ENCODE peak calls at places on chromosomes 16 and 17, in seven cellular contexts. U, M, C, A, K, P and X are unnamed samples.

GRCh38 chr16:68704232-68704867 is 32.7 kb upstream of the CDH1 start:
- DNase-seq in U (peak), M (peak), C (peak), A (peak), K (peak), P (peak), X (peak)

GRCh38 chr17:21043296-21044232 is 753 bp upstream of the USP22 start:
- DNase-seq in U (peak), M (peak), C (peak), A (peak), K (peak), P (peak), X (peak)

GRCh38 chr16:87628940-87629339 is 26.6 kb downstream of the JPH3 start:
- DNase-seq in U (peak), M (no peak), C (no peak), A (no peak), K (no peak), P (peak), X (no peak)

GRCh38 chr17:12302711-12303110 is 282.0 kb downstream of the MAP2K4 start:
- DNase-seq in U (no peak), M (no peak), C (no peak), A (no peak), K (no peak), P (no peak), X (no peak)

GRCh38 chr17:4547118-4547906 is 7.9 kb downstream of the MYBBP1A start:
- DNase-seq in U (no peak), M (no peak), C (no peak), A (no peak), K (peak), P (no peak), X (no peak)

GRCh38 chr16:26644912-26645543 is 421.7 kb upstream of the C16orf82 start:
- DNase-seq in U (no peak), M (no peak), C (no peak), A (no peak), K (no peak), P (no peak), X (no peak)

GRCh38 chr17:9875441-9875840 is 29.6 kb downstream of the RCVRN start:
- DNase-seq in U (no peak), M (no peak), C (no peak), A (no peak), K (no peak), P (peak), X (no peak)

GRCh38 chr16:53743149-53743566 is 39.2 kb downstream of the FTO start:
- DNase-seq in U (no peak), M (no peak), C (peak), A (no peak), K (no peak), P (no peak), X (no peak)

GRCh38 chr17:45828171-45829133 is 16.2 kb upstream of the SPPL2C start:
- DNase-seq in U (no peak), M (no peak), C (no peak), A (no peak), K (no peak), P (no peak), X (no peak)

GRCh38 chr16:50306287-50306686 is 39.9 kb downstream of the ADCY7 start:
- DNase-seq in U (no peak), M (no peak), C (no peak), A (no peak), K (peak), P (no peak), X (no peak)

GRCh38 chr17:8300629-8301242 is 5.5 kb upstream of the SLC25A35 start:
- DNase-seq in U (peak), M (peak), C (peak), A (peak), K (no peak), P (no peak), X (no peak)

GRCh38 chr17:66650490-66650877 is 184.4 kb upstream of the CACNG5 start:
- DNase-seq in U (no peak), M (no peak), C (no peak), A (no peak), K (no peak), P (no peak), X (no peak)

GRCh38 chr17:49343273-49343672 is 18.8 kb downstream of the ZNF652 start:
- DNase-seq in U (no peak), M (no peak), C (no peak), A (no peak), K (no peak), P (no peak), X (no peak)

GRCh38 chr17:28733346-28733745 is 4.8 kb downstream of the NEK8 start:
- DNase-seq in U (no peak), M (no peak), C (no peak), A (no peak), K (no peak), P (no peak), X (no peak)

GRCh38 chr17:28726912-28727726 is 1.1 kb upstream of the TLCD1 start:
- DNase-seq in U (peak), M (peak), C (peak), A (peak), K (peak), P (peak), X (peak)

GRCh38 chr17:28727727-28728363 is 743 bp upstream of the NEK8 start:
- DNase-seq in U (peak), M (peak), C (peak), A (peak), K (peak), P (no peak), X (peak)

GRCh38 chr17:28728364-28729200 is at the start of gene NEK8:
- DNase-seq in U (peak), M (peak), C (peak), A (peak), K (peak), P (no peak), X (peak)

GRCh38 chr17:28729950-28730330 is 1.4 kb downstream of the NEK8 start:
- DNase-seq in U (no peak), M (no peak), C (no peak), A (no peak), K (no peak), P (no peak), X (no peak)
- TF ChIP-seq CTCF in U (no peak), M (no peak), C (no peak), A (no peak), K (no peak), P (no peak), X (no peak)

DNA sequence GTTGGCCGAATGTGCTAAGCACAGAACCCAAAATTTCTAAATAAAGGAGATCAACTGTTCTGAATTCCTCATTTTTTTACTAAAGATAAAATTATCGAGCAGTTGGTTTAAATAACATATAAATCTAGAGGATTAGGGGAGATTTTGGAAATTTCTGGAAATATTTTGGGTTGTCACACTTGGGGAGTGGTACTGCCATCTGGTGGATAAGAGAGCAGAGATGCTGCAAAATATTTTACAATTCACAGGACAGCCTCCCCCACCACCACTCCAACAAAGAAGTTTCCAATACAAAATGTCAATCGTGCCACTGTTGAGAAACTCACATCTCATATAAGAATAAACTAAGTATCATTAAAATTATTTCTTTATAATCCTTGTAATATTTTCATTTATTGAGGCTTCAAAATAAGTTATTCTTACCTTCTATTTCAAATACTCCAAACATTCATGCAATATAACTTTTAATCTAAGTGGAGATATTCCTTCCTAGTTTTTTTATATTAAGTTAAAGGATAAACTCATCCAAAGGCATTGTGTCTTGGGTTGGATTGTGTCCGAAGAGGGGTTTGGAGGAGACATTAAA is 17.0 kb upstream of the ABCA8 start:
- DNase-seq in U (no peak), M (no peak), C (peak), A (no peak), K (no peak), P (no peak), X (no peak)
- TF ChIP-seq CTCF in U (peak), M (peak), C (peak), A (peak), K (no peak), P (peak), X (no peak)

GRCh38 chr16:2213817-2214720 is 571 bp downstream of the PGP start:
- DNase-seq in U (no peak), M (no peak), C (no peak), A (no peak), K (no peak), P (no peak), X (no peak)
- TF ChIP-seq CTCF in U (no peak), M (no peak), C (no peak), A (no peak), K (no peak), P (no peak), X (no peak)

GRCh38 chr17:81260171-81260570 is 21.1 kb downstream of the NDUFAF8 start:
- DNase-seq in U (no peak), M (no peak), C (no peak), A (no peak), K (no peak), P (no peak), X (no peak)
- TF ChIP-seq CTCF in U (no peak), M (no peak), C (no peak), A (no peak), K (no peak), P (no peak), X (no peak)

GRCh38 chr17:42163113-42163512 is 8.3 kb upstream of the RAB5C start:
- DNase-seq in U (no peak), M (no peak), C (peak), A (no peak), K (no peak), P (no peak), X (no peak)
- TF ChIP-seq CTCF in U (no peak), M (peak), C (peak), A (peak), K (no peak), P (peak), X (no peak)

GRCh38 chr17:73430848-73431247 is 119.0 kb upstream of the CDC42EP4 start:
- DNase-seq in U (no peak), M (no peak), C (no peak), A (peak), K (no peak), P (no peak), X (no peak)

GRCh38 chr17:73431401-73432205 is 119.8 kb upstream of the CDC42EP4 start:
- DNase-seq in U (no peak), M (no peak), C (no peak), A (peak), K (no peak), P (no peak), X (no peak)

GRCh38 chr17:73430165-73430680 is 118.4 kb upstream of the CDC42EP4 start:
- DNase-seq in U (no peak), M (no peak), C (no peak), A (peak), K (no peak), P (no peak), X (no peak)

GRCh38 chr17:73427198-73427597 is 115.4 kb upstream of the CDC42EP4 start:
- DNase-seq in U (no peak), M (no peak), C (no peak), A (no peak), K (no peak), P (no peak), X (no peak)

DNA sequence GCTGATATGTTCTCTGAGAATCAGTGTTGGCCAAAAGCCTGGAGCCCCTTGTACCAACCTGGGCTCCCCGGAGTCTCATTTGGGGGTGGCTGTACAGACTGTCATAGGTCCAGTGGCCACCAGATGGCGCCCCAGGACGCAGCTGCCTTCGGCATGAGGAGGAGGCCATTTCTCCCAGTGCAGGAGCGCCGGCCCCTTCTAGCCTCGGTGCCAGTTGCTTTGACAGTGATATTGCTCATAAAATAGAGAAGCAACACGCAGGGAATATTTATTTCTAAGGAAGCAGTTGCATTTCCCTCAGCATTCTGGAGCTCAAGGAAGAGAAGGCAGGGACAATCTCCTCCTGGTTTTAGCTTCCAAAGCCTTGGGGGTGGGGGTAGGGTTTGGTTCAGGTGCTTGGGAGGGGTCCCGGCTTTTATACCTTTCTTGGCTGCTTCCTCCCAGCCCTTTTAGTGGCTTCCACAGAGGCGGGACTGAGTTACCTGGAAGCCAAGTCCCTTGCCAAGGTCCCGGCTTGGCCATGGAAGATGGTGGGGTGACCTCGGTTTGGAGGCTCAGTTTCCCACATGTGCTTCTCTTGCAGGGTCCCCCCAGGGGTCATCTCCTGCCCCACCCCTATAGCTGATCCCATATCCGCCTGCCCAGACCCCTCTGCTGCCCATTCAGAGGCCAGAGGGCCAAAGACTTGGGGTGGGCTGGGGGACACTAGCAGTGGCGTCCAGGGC is 117.8 kb upstream of the CDC42EP4 start:
- DNase-seq in U (peak), M (peak), C (peak), A (peak), K (peak), P (peak), X (peak)
- TF ChIP-seq CTCF in U (peak), M (peak), C (peak), A (peak), K (no peak), P (peak), X (peak)